ENCODE peak calls at places on chromosomes 2 and 18, in eight cellular contexts. One of them, this sample, is unnamed.
A peak's percentile ranks its signal among the peaks of the same experiment; 100 is the strongest.

GRCh38 chr2:32479993-32480392 is 123.2 kb downstream of the BIRC6 start:
- DNase-seq in NCI-H748 treated with DMSO at 0.1 percent for 48 hours: no peak
- DNase-seq in astrocyte of the spinal cord: no peak
- DNase-seq in foreskin melanocyte: no peak
- DNase-seq in activated T-helper 1 cell treated with anti-CD3 and anti-CD28 coated beads, Interleukin-2, amount 50 U/mL, for 16 hours: no peak
- DNase-seq in neural progenitor cell: no peak
- DNase-seq in body of pancreas: no peak
- DNase-seq in A673: no peak
- DNase-seq in this sample: no peak

GRCh38 chr18:22056962-22057361 is 112.4 kb upstream of the GATA6 start:
- DNase-seq in NCI-H748 treated with DMSO at 0.1 percent for 48 hours: no peak
- DNase-seq in astrocyte of the spinal cord: no peak
- DNase-seq in foreskin melanocyte: no peak
- DNase-seq in activated T-helper 1 cell treated with anti-CD3 and anti-CD28 coated beads, Interleukin-2, amount 50 U/mL, for 16 hours: no peak
- DNase-seq in neural progenitor cell: no peak
- DNase-seq in body of pancreas: no peak
- DNase-seq in A673: no peak
- DNase-seq in this sample: no peak

GRCh38 chr18:49664086-49664890 is 102.4 kb downstream of the LIPG start:
- DNase-seq in NCI-H748 treated with DMSO at 0.1 percent for 48 hours: peak; percentile 88
- DNase-seq in astrocyte of the spinal cord: no peak
- DNase-seq in foreskin melanocyte: no peak
- DNase-seq in activated T-helper 1 cell treated with anti-CD3 and anti-CD28 coated beads, Interleukin-2, amount 50 U/mL, for 16 hours: no peak
- DNase-seq in neural progenitor cell: no peak
- DNase-seq in body of pancreas: no peak
- DNase-seq in A673: no peak
- DNase-seq in this sample: no peak

GRCh38 chr2:189413249-189413648 is 28.0 kb upstream of the WDR75 start:
- DNase-seq in NCI-H748 treated with DMSO at 0.1 percent for 48 hours: no peak
- DNase-seq in astrocyte of the spinal cord: no peak
- DNase-seq in foreskin melanocyte: no peak
- DNase-seq in activated T-helper 1 cell treated with anti-CD3 and anti-CD28 coated beads, Interleukin-2, amount 50 U/mL, for 16 hours: no peak
- DNase-seq in neural progenitor cell: no peak
- DNase-seq in body of pancreas: no peak
- DNase-seq in A673: no peak
- DNase-seq in this sample: no peak

GRCh38 chr2:73984922-73985317 is 210 bp downstream of the TET3 start:
- DNase-seq in NCI-H748 treated with DMSO at 0.1 percent for 48 hours: no peak
- DNase-seq in astrocyte of the spinal cord: no peak
- DNase-seq in foreskin melanocyte: no peak
- DNase-seq in activated T-helper 1 cell treated with anti-CD3 and anti-CD28 coated beads, Interleukin-2, amount 50 U/mL, for 16 hours: no peak
- DNase-seq in neural progenitor cell: peak; percentile 83
- DNase-seq in body of pancreas: peak; percentile 63
- DNase-seq in A673: no peak
- DNase-seq in this sample: peak; percentile 20

GRCh38 chr18:78526923-78527775 is 452.5 kb upstream of the SALL3 start:
- DNase-seq in NCI-H748 treated with DMSO at 0.1 percent for 48 hours: no peak
- DNase-seq in astrocyte of the spinal cord: no peak
- DNase-seq in foreskin melanocyte: no peak
- DNase-seq in activated T-helper 1 cell treated with anti-CD3 and anti-CD28 coated beads, Interleukin-2, amount 50 U/mL, for 16 hours: no peak
- DNase-seq in neural progenitor cell: peak; percentile 70
- DNase-seq in body of pancreas: no peak
- DNase-seq in A673: no peak
- DNase-seq in this sample: no peak

GRCh38 chr2:132943829-132944228 is 273.8 kb upstream of the LYPD1 start:
- DNase-seq in NCI-H748 treated with DMSO at 0.1 percent for 48 hours: no peak
- DNase-seq in astrocyte of the spinal cord: peak; percentile 58
- DNase-seq in foreskin melanocyte: no peak
- DNase-seq in activated T-helper 1 cell treated with anti-CD3 and anti-CD28 coated beads, Interleukin-2, amount 50 U/mL, for 16 hours: no peak
- DNase-seq in neural progenitor cell: no peak
- DNase-seq in body of pancreas: no peak
- DNase-seq in A673: peak; percentile 47
- DNase-seq in this sample: no peak

GRCh38 chr2:197011777-197012641 is 85.5 kb upstream of the PGAP1 start:
- DNase-seq in NCI-H748 treated with DMSO at 0.1 percent for 48 hours: peak; percentile 94
- DNase-seq in astrocyte of the spinal cord: peak; percentile 48
- DNase-seq in foreskin melanocyte: peak; percentile 27
- DNase-seq in activated T-helper 1 cell treated with anti-CD3 and anti-CD28 coated beads, Interleukin-2, amount 50 U/mL, for 16 hours: no peak
- DNase-seq in neural progenitor cell: peak; percentile 71
- DNase-seq in body of pancreas: peak; percentile 36
- DNase-seq in A673: peak; percentile 83
- DNase-seq in this sample: peak; percentile 45

GRCh38 chr18:24051256-24051947 is 36.8 kb downstream of the TTC39C start:
- DNase-seq in NCI-H748 treated with DMSO at 0.1 percent for 48 hours: no peak
- DNase-seq in astrocyte of the spinal cord: peak; percentile 59
- DNase-seq in foreskin melanocyte: peak; percentile 48
- DNase-seq in activated T-helper 1 cell treated with anti-CD3 and anti-CD28 coated beads, Interleukin-2, amount 50 U/mL, for 16 hours: no peak
- DNase-seq in neural progenitor cell: no peak
- DNase-seq in body of pancreas: no peak
- DNase-seq in A673: no peak
- DNase-seq in this sample: peak; percentile 56

GRCh38 chr2:226409134-226409533 is 390.5 kb downstream of the IRS1 start:
- DNase-seq in NCI-H748 treated with DMSO at 0.1 percent for 48 hours: no peak
- DNase-seq in astrocyte of the spinal cord: no peak
- DNase-seq in foreskin melanocyte: no peak
- DNase-seq in activated T-helper 1 cell treated with anti-CD3 and anti-CD28 coated beads, Interleukin-2, amount 50 U/mL, for 16 hours: no peak
- DNase-seq in neural progenitor cell: no peak
- DNase-seq in body of pancreas: no peak
- DNase-seq in A673: peak; percentile 24
- DNase-seq in this sample: no peak

GRCh38 chr18:47574966-47575365 is 323.5 kb upstream of the SKOR2 start:
- DNase-seq in NCI-H748 treated with DMSO at 0.1 percent for 48 hours: peak; percentile 84
- DNase-seq in astrocyte of the spinal cord: no peak
- DNase-seq in foreskin melanocyte: no peak
- DNase-seq in activated T-helper 1 cell treated with anti-CD3 and anti-CD28 coated beads, Interleukin-2, amount 50 U/mL, for 16 hours: no peak
- DNase-seq in neural progenitor cell: no peak
- DNase-seq in body of pancreas: no peak
- DNase-seq in A673: no peak
- DNase-seq in this sample: no peak

GRCh38 chr2:66570471-66570870 is 135.5 kb downstream of the MEIS1 start:
- DNase-seq in NCI-H748 treated with DMSO at 0.1 percent for 48 hours: no peak
- DNase-seq in astrocyte of the spinal cord: no peak
- DNase-seq in foreskin melanocyte: no peak
- DNase-seq in activated T-helper 1 cell treated with anti-CD3 and anti-CD28 coated beads, Interleukin-2, amount 50 U/mL, for 16 hours: no peak
- DNase-seq in neural progenitor cell: no peak
- DNase-seq in body of pancreas: no peak
- DNase-seq in A673: no peak
- DNase-seq in this sample: no peak

GRCh38 chr2:28713582-28714292 is 37.9 kb upstream of the PPP1CB start:
- DNase-seq in NCI-H748 treated with DMSO at 0.1 percent for 48 hours: no peak
- DNase-seq in astrocyte of the spinal cord: peak; percentile 50
- DNase-seq in foreskin melanocyte: no peak
- DNase-seq in activated T-helper 1 cell treated with anti-CD3 and anti-CD28 coated beads, Interleukin-2, amount 50 U/mL, for 16 hours: no peak
- DNase-seq in neural progenitor cell: no peak
- DNase-seq in body of pancreas: no peak
- DNase-seq in A673: no peak
- DNase-seq in this sample: peak; percentile 60

GRCh38 chr2:47771211-47771610 is 11.7 kb upstream of the MSH6 start:
- DNase-seq in NCI-H748 treated with DMSO at 0.1 percent for 48 hours: no peak
- DNase-seq in astrocyte of the spinal cord: peak; percentile 87
- DNase-seq in foreskin melanocyte: peak; percentile 93
- DNase-seq in activated T-helper 1 cell treated with anti-CD3 and anti-CD28 coated beads, Interleukin-2, amount 50 U/mL, for 16 hours: no peak
- DNase-seq in neural progenitor cell: no peak
- DNase-seq in body of pancreas: peak; percentile 45
- DNase-seq in A673: peak; percentile 71
- DNase-seq in this sample: peak; percentile 94

GRCh38 chr2:25369439-25369838 is 27.7 kb upstream of the DNMT3A start:
- DNase-seq in NCI-H748 treated with DMSO at 0.1 percent for 48 hours: no peak
- DNase-seq in astrocyte of the spinal cord: no peak
- DNase-seq in foreskin melanocyte: no peak
- DNase-seq in activated T-helper 1 cell treated with anti-CD3 and anti-CD28 coated beads, Interleukin-2, amount 50 U/mL, for 16 hours: no peak
- DNase-seq in neural progenitor cell: no peak
- DNase-seq in body of pancreas: no peak
- DNase-seq in A673: no peak
- DNase-seq in this sample: no peak

GRCh38 chr2:120968307-120969015 is 232.8 kb downstream of the GLI2 start:
- DNase-seq in NCI-H748 treated with DMSO at 0.1 percent for 48 hours: no peak
- DNase-seq in astrocyte of the spinal cord: no peak
- DNase-seq in foreskin melanocyte: no peak
- DNase-seq in activated T-helper 1 cell treated with anti-CD3 and anti-CD28 coated beads, Interleukin-2, amount 50 U/mL, for 16 hours: no peak
- DNase-seq in neural progenitor cell: no peak
- DNase-seq in body of pancreas: no peak
- DNase-seq in A673: no peak
- DNase-seq in this sample: no peak

GRCh38 chr2:169285528-169285927 is 76.8 kb downstream of the LRP2 start:
- DNase-seq in NCI-H748 treated with DMSO at 0.1 percent for 48 hours: no peak
- DNase-seq in astrocyte of the spinal cord: no peak
- DNase-seq in foreskin melanocyte: no peak
- DNase-seq in activated T-helper 1 cell treated with anti-CD3 and anti-CD28 coated beads, Interleukin-2, amount 50 U/mL, for 16 hours: no peak
- DNase-seq in neural progenitor cell: peak; percentile 72
- DNase-seq in body of pancreas: no peak
- DNase-seq in A673: no peak
- DNase-seq in this sample: no peak

GRCh38 chr18:57915241-57915640 is 112.1 kb upstream of the ATP8B1 start:
- DNase-seq in NCI-H748 treated with DMSO at 0.1 percent for 48 hours: peak; percentile 88
- DNase-seq in astrocyte of the spinal cord: peak; percentile 53
- DNase-seq in foreskin melanocyte: no peak
- DNase-seq in activated T-helper 1 cell treated with anti-CD3 and anti-CD28 coated beads, Interleukin-2, amount 50 U/mL, for 16 hours: no peak
- DNase-seq in neural progenitor cell: no peak
- DNase-seq in body of pancreas: no peak
- DNase-seq in A673: no peak
- DNase-seq in this sample: peak; percentile 83

GRCh38 chr18:23631746-23632145 is 31.0 kb downstream of the ANKRD29 start:
- DNase-seq in NCI-H748 treated with DMSO at 0.1 percent for 48 hours: peak; percentile 32
- DNase-seq in astrocyte of the spinal cord: no peak
- DNase-seq in foreskin melanocyte: no peak
- DNase-seq in activated T-helper 1 cell treated with anti-CD3 and anti-CD28 coated beads, Interleukin-2, amount 50 U/mL, for 16 hours: no peak
- DNase-seq in neural progenitor cell: peak; percentile 48
- DNase-seq in body of pancreas: no peak
- DNase-seq in A673: no peak
- DNase-seq in this sample: no peak

GRCh38 chr2:126731353-126731752 is 75.4 kb downstream of the GYPC start:
- DNase-seq in NCI-H748 treated with DMSO at 0.1 percent for 48 hours: no peak
- DNase-seq in astrocyte of the spinal cord: no peak
- DNase-seq in foreskin melanocyte: no peak
- DNase-seq in activated T-helper 1 cell treated with anti-CD3 and anti-CD28 coated beads, Interleukin-2, amount 50 U/mL, for 16 hours: no peak
- DNase-seq in neural progenitor cell: no peak
- DNase-seq in body of pancreas: no peak
- DNase-seq in A673: no peak
- DNase-seq in this sample: no peak

GRCh38 chr2:233542507-233542906 is 24.1 kb downstream of the USP40 start:
- DNase-seq in NCI-H748 treated with DMSO at 0.1 percent for 48 hours: no peak
- DNase-seq in astrocyte of the spinal cord: no peak
- DNase-seq in foreskin melanocyte: no peak
- DNase-seq in activated T-helper 1 cell treated with anti-CD3 and anti-CD28 coated beads, Interleukin-2, amount 50 U/mL, for 16 hours: no peak
- DNase-seq in neural progenitor cell: no peak
- DNase-seq in body of pancreas: no peak
- DNase-seq in A673: no peak
- DNase-seq in this sample: peak; percentile 31

GRCh38 chr2:167186465-167186864 is 298.2 kb downstream of the XIRP2 start:
- DNase-seq in NCI-H748 treated with DMSO at 0.1 percent for 48 hours: no peak
- DNase-seq in astrocyte of the spinal cord: no peak
- DNase-seq in foreskin melanocyte: no peak
- DNase-seq in activated T-helper 1 cell treated with anti-CD3 and anti-CD28 coated beads, Interleukin-2, amount 50 U/mL, for 16 hours: no peak
- DNase-seq in neural progenitor cell: no peak
- DNase-seq in body of pancreas: no peak
- DNase-seq in A673: no peak
- DNase-seq in this sample: no peak

GRCh38 chr2:10214179-10214578 is 88.5 kb upstream of the HPCAL1 start:
- DNase-seq in NCI-H748 treated with DMSO at 0.1 percent for 48 hours: no peak
- DNase-seq in astrocyte of the spinal cord: no peak
- DNase-seq in foreskin melanocyte: no peak
- DNase-seq in activated T-helper 1 cell treated with anti-CD3 and anti-CD28 coated beads, Interleukin-2, amount 50 U/mL, for 16 hours: no peak
- DNase-seq in neural progenitor cell: no peak
- DNase-seq in body of pancreas: no peak
- DNase-seq in A673: no peak
- DNase-seq in this sample: no peak

GRCh38 chr2:23563673-23564617 is 179.0 kb downstream of the KLHL29 start:
- DNase-seq in NCI-H748 treated with DMSO at 0.1 percent for 48 hours: no peak
- DNase-seq in astrocyte of the spinal cord: peak; percentile 75
- DNase-seq in foreskin melanocyte: peak; percentile 79
- DNase-seq in activated T-helper 1 cell treated with anti-CD3 and anti-CD28 coated beads, Interleukin-2, amount 50 U/mL, for 16 hours: no peak
- DNase-seq in neural progenitor cell: peak; percentile 67
- DNase-seq in body of pancreas: peak; percentile 60
- DNase-seq in A673: no peak
- DNase-seq in this sample: peak; percentile 97

GRCh38 chr2:43464546-43464945 is 131.3 kb downstream of the THADA start:
- DNase-seq in NCI-H748 treated with DMSO at 0.1 percent for 48 hours: no peak
- DNase-seq in astrocyte of the spinal cord: no peak
- DNase-seq in foreskin melanocyte: peak; percentile 87
- DNase-seq in activated T-helper 1 cell treated with anti-CD3 and anti-CD28 coated beads, Interleukin-2, amount 50 U/mL, for 16 hours: no peak
- DNase-seq in neural progenitor cell: no peak
- DNase-seq in body of pancreas: no peak
- DNase-seq in A673: no peak
- DNase-seq in this sample: peak; percentile 90

GRCh38 chr2:36404312-36404711 is 48.7 kb downstream of the CRIM1 start:
- DNase-seq in NCI-H748 treated with DMSO at 0.1 percent for 48 hours: no peak
- DNase-seq in astrocyte of the spinal cord: peak; percentile 75
- DNase-seq in foreskin melanocyte: no peak
- DNase-seq in activated T-helper 1 cell treated with anti-CD3 and anti-CD28 coated beads, Interleukin-2, amount 50 U/mL, for 16 hours: no peak
- DNase-seq in neural progenitor cell: no peak
- DNase-seq in body of pancreas: no peak
- DNase-seq in A673: peak; percentile 67
- DNase-seq in this sample: no peak

GRCh38 chr2:13858626-13859025 is 773.9 kb upstream of the LRATD1 start:
- DNase-seq in NCI-H748 treated with DMSO at 0.1 percent for 48 hours: no peak
- DNase-seq in astrocyte of the spinal cord: peak; percentile 56
- DNase-seq in foreskin melanocyte: no peak
- DNase-seq in activated T-helper 1 cell treated with anti-CD3 and anti-CD28 coated beads, Interleukin-2, amount 50 U/mL, for 16 hours: no peak
- DNase-seq in neural progenitor cell: no peak
- DNase-seq in body of pancreas: no peak
- DNase-seq in A673: no peak
- DNase-seq in this sample: peak; percentile 16

GRCh38 chr2:237482485-237482884 is 4.6 kb upstream of the MLPH start:
- DNase-seq in NCI-H748 treated with DMSO at 0.1 percent for 48 hours: peak; percentile 9
- DNase-seq in astrocyte of the spinal cord: peak; percentile 26
- DNase-seq in foreskin melanocyte: peak; percentile 97
- DNase-seq in activated T-helper 1 cell treated with anti-CD3 and anti-CD28 coated beads, Interleukin-2, amount 50 U/mL, for 16 hours: no peak
- DNase-seq in neural progenitor cell: no peak
- DNase-seq in body of pancreas: peak; percentile 92
- DNase-seq in A673: no peak
- DNase-seq in this sample: peak; percentile 95

GRCh38 chr2:126663184-126663963 is 7.4 kb downstream of the GYPC start:
- DNase-seq in NCI-H748 treated with DMSO at 0.1 percent for 48 hours: no peak
- DNase-seq in astrocyte of the spinal cord: no peak
- DNase-seq in foreskin melanocyte: no peak
- DNase-seq in activated T-helper 1 cell treated with anti-CD3 and anti-CD28 coated beads, Interleukin-2, amount 50 U/mL, for 16 hours: no peak
- DNase-seq in neural progenitor cell: no peak
- DNase-seq in body of pancreas: no peak
- DNase-seq in A673: no peak
- DNase-seq in this sample: no peak

GRCh38 chr2:53252115-53252514 is 515.5 kb upstream of the CHAC2 start:
- DNase-seq in NCI-H748 treated with DMSO at 0.1 percent for 48 hours: peak; percentile 64
- DNase-seq in astrocyte of the spinal cord: no peak
- DNase-seq in foreskin melanocyte: no peak
- DNase-seq in activated T-helper 1 cell treated with anti-CD3 and anti-CD28 coated beads, Interleukin-2, amount 50 U/mL, for 16 hours: no peak
- DNase-seq in neural progenitor cell: no peak
- DNase-seq in body of pancreas: no peak
- DNase-seq in A673: no peak
- DNase-seq in this sample: peak; percentile 15

GRCh38 chr2:233466991-233467603 is 99.5 kb downstream of the USP40 start:
- DNase-seq in NCI-H748 treated with DMSO at 0.1 percent for 48 hours: no peak
- DNase-seq in astrocyte of the spinal cord: no peak
- DNase-seq in foreskin melanocyte: no peak
- DNase-seq in activated T-helper 1 cell treated with anti-CD3 and anti-CD28 coated beads, Interleukin-2, amount 50 U/mL, for 16 hours: no peak
- DNase-seq in neural progenitor cell: no peak
- DNase-seq in body of pancreas: no peak
- DNase-seq in A673: no peak
- DNase-seq in this sample: no peak

GRCh38 chr2:9657731-9658130 is 26.9 kb upstream of the YWHAQ start:
- DNase-seq in NCI-H748 treated with DMSO at 0.1 percent for 48 hours: no peak
- DNase-seq in astrocyte of the spinal cord: no peak
- DNase-seq in foreskin melanocyte: no peak
- DNase-seq in activated T-helper 1 cell treated with anti-CD3 and anti-CD28 coated beads, Interleukin-2, amount 50 U/mL, for 16 hours: no peak
- DNase-seq in neural progenitor cell: no peak
- DNase-seq in body of pancreas: no peak
- DNase-seq in A673: no peak
- DNase-seq in this sample: no peak

GRCh38 chr18:61954347-61954746 is 61.5 kb upstream of the RNF152 start:
- DNase-seq in NCI-H748 treated with DMSO at 0.1 percent for 48 hours: no peak
- DNase-seq in astrocyte of the spinal cord: no peak
- DNase-seq in foreskin melanocyte: no peak
- DNase-seq in activated T-helper 1 cell treated with anti-CD3 and anti-CD28 coated beads, Interleukin-2, amount 50 U/mL, for 16 hours: no peak
- DNase-seq in neural progenitor cell: no peak
- DNase-seq in body of pancreas: no peak
- DNase-seq in A673: no peak
- DNase-seq in this sample: no peak

This sample was measured in LHCN-M2.